ENCODE peak calls at places on chromosomes 11 and 22, in nine cellular contexts. L is GM23248, Z is HCT116, V is hepatocyte, U is PC-3, O is MM.1S, D is OCI-LY7, E is SK-N-SH, S is GM23338. B is an unnamed sample.

GRCh38 chr22:39543095-39543494 is 10.5 kb upstream of the RPS19BP1 start:
- DNase-seq in U (peak; percentile 19), E (peak; percentile 72), S (peak; percentile 87), O (no peak), Z (no peak), D (peak; percentile 32), L (peak; percentile 64), V (peak; percentile 57), B (peak; percentile 28)

GRCh38 chr11:62452261-62452660 is 33.4 kb downstream of the SCGB1A1 start:
- DNase-seq in O (no peak), Z (no peak), L (no peak), E (no peak), V (no peak), S (no peak), U (no peak), D (no peak), B (no peak)

GRCh38 chr11:96339704-96340554 is 3.1 kb downstream of the MAML2 start:
- DNase-seq in O (no peak), Z (no peak), S (no peak), E (no peak), V (no peak), L (peak; percentile 69), D (no peak), U (no peak), B (no peak)

GRCh38 chr22:35470903-35471321 is 69.7 kb upstream of the RASD2 start:
- DNase-seq in D (no peak), E (no peak), O (no peak), S (peak; percentile 36), V (no peak), U (no peak), L (peak; percentile 26), Z (peak; percentile 28), B (no peak)

GRCh38 chr11:1532606-1533341 is 39.3 kb downstream of the DUSP8 start:
- DNase-seq in L (peak; percentile 89), V (no peak), S (no peak), Z (no peak), O (no peak), E (no peak), U (no peak), D (no peak), B (no peak)

GRCh38 chr22:38572065-38572464 is 2.1 kb upstream of the DMC1 start:
- DNase-seq in E (peak; percentile 30), O (peak; percentile 71), V (peak; percentile 73), U (peak; percentile 61), Z (peak; percentile 24), L (peak; percentile 80), D (peak; percentile 66), S (peak; percentile 70), B (peak; percentile 54)

GRCh38 chr22:45101828-45102227 is 61.9 kb upstream of the NUP50 start:
- DNase-seq in U (peak; percentile 68), Z (no peak), O (peak; percentile 39), E (peak; percentile 69), D (peak; percentile 77), L (peak; percentile 79), S (peak; percentile 91), V (peak; percentile 69), B (no peak)

GRCh38 chr11:62593434-62594044 is 2.2 kb upstream of the TUT1 start:
- DNase-seq in E (peak; percentile 57), Z (no peak), U (peak; percentile 71), O (peak; percentile 78), D (peak; percentile 73), S (peak; percentile 93), L (peak; percentile 88), V (peak; percentile 73), B (peak; percentile 60)

GRCh38 chr11:91913407-91913806 is 311.2 kb upstream of the FAT3 start:
- DNase-seq in V (no peak), E (no peak), S (no peak), O (no peak), U (no peak), Z (no peak), L (no peak), D (no peak), B (no peak)

GRCh38 chr22:29797351-29797750 is 30.2 kb downstream of the UQCR10 start:
- DNase-seq in D (peak; percentile 55), L (no peak), V (no peak), E (no peak), Z (no peak), O (no peak), S (no peak), U (no peak), B (no peak)

GRCh38 chr22:37230673-37231405 is 13.2 kb downstream of the RAC2 start:
- DNase-seq in D (no peak), O (peak; percentile 86), V (no peak), U (no peak), L (no peak), E (no peak), S (no peak), Z (no peak), B (no peak)

GRCh38 chr11:2934057-2934550 is 4.9 kb upstream of the PHLDA2 start:
- DNase-seq in E (no peak), V (no peak), O (no peak), D (no peak), L (no peak), S (no peak), U (no peak), Z (no peak), B (no peak)

GRCh38 chr11:27141576-27141975 is 101.0 kb downstream of the BBOX1 start:
- DNase-seq in D (no peak), Z (no peak), L (no peak), V (no peak), E (no peak), S (no peak), U (no peak), O (no peak), B (no peak)

GRCh38 chr11:46879056-46879585 is 33.0 kb upstream of the CKAP5 start:
- DNase-seq in V (no peak), E (no peak), D (no peak), L (no peak), S (no peak), O (no peak), Z (no peak), U (no peak), B (no peak)
- H3K9me2 ChIP-seq in V (no peaks in the 10 kb centered on the region), E (no peaks in the 10 kb centered on the region), D (no peaks in the 10 kb centered on the region), L (no peaks in the 10 kb centered on the region), S (no peaks in the 10 kb centered on the region), O (no peaks in the 10 kb centered on the region), Z (no peaks in the 10 kb centered on the region), U (no peaks in the 10 kb centered on the region), B (no peaks in the 10 kb centered on the region)

GRCh38 chr11:8080069-8080670 is 841 bp upstream of the TUB start:
- DNase-seq in O (no peak), E (no peak), V (no peak), L (no peak), U (no peak), Z (no peak), S (no peak), D (no peak), B (no peak)
- H2AFZ ChIP-seq in O (peak overlapping the region; percentile 38), E (peak overlapping the region; percentile 70), V (peak overlapping the region; percentile 94), L (peak overlapping the region; percentile 73), U (peak overlapping the region; percentile 73), Z (no peak overlapping the region), S (peak overlapping the region; percentile 98), D (no peak overlapping the region), B (no peak overlapping the region)

DNA sequence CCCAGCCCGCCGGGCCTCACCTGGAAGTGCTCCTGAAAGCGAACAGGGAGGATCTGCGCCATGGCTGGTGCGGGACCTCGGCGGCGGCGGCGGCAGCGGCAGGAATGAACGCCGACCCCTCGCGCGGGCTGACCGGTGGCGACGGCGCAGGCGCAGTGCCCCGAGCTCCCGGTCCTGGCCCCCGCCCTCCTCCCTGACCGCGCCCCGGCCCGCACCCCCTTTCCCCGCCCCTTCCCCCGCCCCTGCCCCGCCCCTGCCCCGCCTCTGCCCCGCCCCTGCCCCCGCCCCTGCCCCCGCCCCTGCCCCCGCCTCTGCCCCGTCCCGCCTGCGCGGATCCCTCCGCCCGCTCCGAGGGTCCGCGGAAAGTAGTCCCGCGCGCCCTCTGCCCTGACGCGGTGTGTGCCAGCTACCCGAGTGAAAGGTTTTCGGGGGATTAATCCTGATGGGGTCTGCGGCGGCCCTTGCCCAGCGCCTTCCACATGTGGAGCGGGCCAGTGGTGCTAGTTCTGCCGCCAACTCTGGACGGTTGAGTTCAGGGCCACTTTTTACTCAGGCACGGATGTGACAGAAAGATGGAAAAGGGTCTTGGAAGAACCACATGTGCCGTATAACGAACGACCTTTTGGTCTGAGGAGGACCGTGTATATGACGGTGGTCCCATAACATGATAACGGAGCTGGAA is at the start of gene CLTCL1:
- DNase-seq in Z (peak; percentile 38), O (peak; percentile 68), L (peak; percentile 88), E (peak; percentile 100), D (peak; percentile 82), S (peak; percentile 89), U (peak; percentile 48), V (peak; percentile 94), B (peak; percentile 66)
- H3K9me2 ChIP-seq in Z (no peaks in the 10 kb centered on the region), O (no peaks in the 10 kb centered on the region), L (no peaks in the 10 kb centered on the region), E (no peaks in the 10 kb centered on the region), D (no peaks in the 10 kb centered on the region), S (no peaks in the 10 kb centered on the region), U (no peaks in the 10 kb centered on the region), V (no peaks in the 10 kb centered on the region), B (no peaks in the 10 kb centered on the region)

GRCh38 chr11:66637557-66638176 is 836 bp upstream of the RBM4 start:
- DNase-seq in Z (no peak), E (no peak), V (no peak), S (peak; percentile 26), D (no peak), U (no peak), L (peak; percentile 47), O (no peak), B (no peak)

GRCh38 chr11:66636411-66636810 is 2.1 kb upstream of the RBM4 start:
- DNase-seq in Z (no peak), D (no peak), O (no peak), L (no peak), V (no peak), S (no peak), E (no peak), U (no peak), B (no peak)

GRCh38 chr11:66639066-66639813 is 737 bp downstream of the RBM4 start:
- DNase-seq in Z (no peak), L (peak; percentile 80), O (peak; percentile 20), S (peak; percentile 35), U (peak; percentile 41), E (no peak), V (peak; percentile 60), D (peak; percentile 50), B (no peak)

GRCh38 chr11:66641834-66642233 is 3.3 kb downstream of the RBM4 start:
- DNase-seq in U (no peak), S (no peak), O (no peak), D (no peak), E (no peak), Z (no peak), V (no peak), L (peak; percentile 53), B (peak; percentile 52)

DNA sequence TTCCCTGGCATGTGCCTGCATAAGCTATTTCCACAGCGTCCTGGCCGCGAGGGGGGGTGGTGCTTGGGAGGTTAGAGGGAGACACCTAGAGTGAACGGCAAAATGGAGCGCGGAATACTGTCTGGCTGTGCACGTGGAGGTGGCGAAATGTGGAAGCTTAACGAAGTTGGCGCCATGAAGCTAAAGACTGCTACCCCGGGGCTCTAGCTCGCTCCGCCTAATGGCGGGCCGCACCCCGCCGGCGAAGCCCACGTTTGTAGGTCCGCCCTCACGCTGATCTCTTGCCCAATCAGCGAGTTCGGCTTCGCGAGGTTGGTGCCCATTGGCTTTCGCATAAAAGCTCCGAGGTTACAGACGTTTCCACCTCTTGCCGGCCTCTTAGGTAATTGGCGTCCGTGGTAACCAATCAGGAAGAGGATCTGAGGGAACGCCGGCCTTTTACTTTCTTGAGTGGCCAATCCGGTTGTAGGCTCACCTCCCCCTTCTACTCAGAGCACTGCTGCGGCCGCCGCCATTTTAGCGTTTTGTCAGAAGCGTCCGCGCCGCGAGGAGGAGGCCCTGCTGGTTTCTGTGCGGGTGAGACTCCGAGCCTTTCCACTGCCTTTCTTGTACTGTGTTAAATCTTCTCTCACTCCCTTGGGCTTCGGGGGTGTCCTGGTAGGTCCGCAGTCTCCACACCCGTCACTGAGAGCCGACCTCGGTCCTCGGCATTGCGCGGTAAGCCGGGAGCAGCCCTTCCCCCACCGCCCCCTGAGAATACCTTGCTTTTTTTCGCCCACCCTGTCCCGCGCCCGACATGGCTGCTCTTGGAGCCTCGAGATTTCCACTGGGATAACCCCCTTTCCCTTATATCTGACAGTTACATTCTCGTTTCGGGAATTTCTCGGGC is at the start of gene RBM4:
- DNase-seq in E (peak; percentile 95), O (peak; percentile 100), V (peak; percentile 99), U (peak; percentile 100), Z (peak; percentile 100), L (peak; percentile 100), S (peak; percentile 100), D (peak; percentile 100), B (peak; percentile 100)
- H2AFZ ChIP-seq in E (peak within 1 kb of the TSS; percentile 41), O (peak within 1 kb of the TSS; percentile 50), V (no peak within 1 kb of the TSS), U (peak within 1 kb of the TSS; percentile 76), Z (no peak within 1 kb of the TSS), L (peak within 1 kb of the TSS; percentile 64), S (no peak within 1 kb of the TSS), D (peak within 1 kb of the TSS; percentile 22), B (peak within 1 kb of the TSS; percentile 68)